ENCODE peak calls at places on chromosome 22, in seven cellular contexts. W is neuronal stem cell, M is OCI-LY7, U is IMR-90, A is heart right ventricle, H is body of pancreas, E is mammary epithelial cell. B is an unnamed sample.

GRCh38 chr22:37282385-37282677 is at the start of gene CYTH4:
- DNase-seq in A (peak; percentile 43), E (peak; percentile 37), W (no peak), M (peak; percentile 82), H (peak; percentile 70), U (no peak), B (no peak)

GRCh38 chr22:40469181-40469580 is 98.8 kb downstream of the SGSM3 start:
- DNase-seq in W (no peak), U (no peak), A (no peak), E (no peak), M (no peak), H (no peak), B (no peak)

GRCh38 chr22:28629420-28630184 is 50.0 kb downstream of the TTC28 start:
- DNase-seq in A (no peak), H (no peak), M (no peak), U (peak; percentile 24), W (no peak), E (no peak), B (peak; percentile 16)

GRCh38 chr22:28245579-28246224 is 326.6 kb upstream of the PITPNB start:
- DNase-seq in W (no peak), A (no peak), H (no peak), M (no peak), U (no peak), E (no peak), B (no peak)

GRCh38 chr22:20111045-20111688 is 4.7 kb upstream of the RANBP1 start:
- DNase-seq in W (no peak), H (no peak), U (peak; percentile 5), M (peak; percentile 67), E (no peak), A (no peak), B (peak; percentile 17)

GRCh38 chr22:43923191-43923590 is 414 bp upstream of the PNPLA3 start:
- DNase-seq in W (no peak), U (no peak), M (no peak), A (no peak), E (no peak), H (peak; percentile 3), B (no peak)

GRCh38 chr22:32079110-32080089 is 36.3 kb downstream of the SLC5A1 start:
- DNase-seq in A (no peak), H (peak; percentile 28), E (peak; percentile 80), M (no peak), U (peak; percentile 68), W (no peak), B (peak; percentile 73)

GRCh38 chr22:46991666-46992065 is 229.2 kb downstream of the TBC1D22A start:
- DNase-seq in E (no peak), A (no peak), M (no peak), H (no peak), U (no peak), W (no peak), B (no peak)

GRCh38 chr22:25219948-25220442 is 556 bp downstream of the CRYBB2 start:
- DNase-seq in A (no peak), W (no peak), M (no peak), E (peak; percentile 23), H (no peak), U (no peak), B (no peak)

GRCh38 chr22:47334596-47334995 is 572.1 kb downstream of the TBC1D22A start:
- DNase-seq in W (no peak), U (no peak), H (no peak), A (no peak), E (no peak), M (no peak), B (no peak)

GRCh38 chr22:17781319-17782031 is 7.2 kb upstream of the BID start:
- DNase-seq in U (peak; percentile 94), E (peak; percentile 92), A (no peak), H (peak; percentile 51), M (peak; percentile 60), W (no peak), B (peak; percentile 90)

GRCh38 chr22:17938484-17938924 is 85.9 kb downstream of the MICAL3 start:
- DNase-seq in W (no peak), H (peak; percentile 38), U (peak; percentile 37), A (no peak), M (no peak), E (no peak), B (no peak)

GRCh38 chr22:20882855-20883254 is 24.0 kb downstream of the SNAP29 start:
- DNase-seq in E (no peak), U (no peak), M (no peak), A (no peak), H (no peak), W (no peak), B (no peak)

GRCh38 chr22:20206709-20207215 is 55.9 kb upstream of the CCDC188 start:
- DNase-seq in W (no peak), A (no peak), H (peak; percentile 37), M (peak; percentile 4), U (peak; percentile 22), E (peak; percentile 29), B (no peak)

GRCh38 chr22:38033522-38034277 is 23.5 kb upstream of the PICK1 start:
- DNase-seq in H (no peak), W (no peak), M (no peak), U (no peak), A (no peak), E (no peak), B (no peak)

GRCh38 chr22:20567993-20568417 is 60.6 kb downstream of the MED15 start:
- DNase-seq in E (no peak), U (peak; percentile 59), H (no peak), W (no peak), M (no peak), A (no peak), B (peak; percentile 61)

GRCh38 chr22:42041784-42042183 is 28.8 kb downstream of the NAGA start:
- DNase-seq in U (no peak), E (no peak), A (no peak), M (no peak), W (no peak), H (no peak), B (no peak)

GRCh38 chr22:47918276-47918928 is 1156.0 kb downstream of the TBC1D22A start:
- DNase-seq in H (no peak), U (no peak), M (peak; percentile 94), A (no peak), W (no peak), E (no peak), B (no peak)

GRCh38 chr22:19607198-19608113 is 83.2 kb upstream of the CLDN5 start:
- DNase-seq in H (peak; percentile 71), M (peak; percentile 26), U (peak; percentile 8), W (no peak), A (peak; percentile 23), E (peak; percentile 51), B (no peak)

GRCh38 chr22:20092477-20092854 is 12.4 kb downstream of the DGCR8 start:
- DNase-seq in M (no peak), E (no peak), H (no peak), W (no peak), U (no peak), A (no peak), B (no peak)

GRCh38 chr22:48097723-48098122 is 1335.3 kb downstream of the TBC1D22A start:
- DNase-seq in U (no peak), M (peak; percentile 77), H (no peak), W (no peak), E (no peak), A (no peak), B (no peak)

GRCh38 chr22:24119476-24119875 is 61.8 kb upstream of the SUSD2 start:
- DNase-seq in W (no peak), A (no peak), U (no peak), H (no peak), E (no peak), M (no peak), B (no peak)

GRCh38 chr22:36950797-36951590 is 37.6 kb downstream of the CSF2RB start:
- DNase-seq in U (no peak), W (no peak), M (no peak), E (no peak), H (no peak), A (no peak), B (no peak)

GRCh38 chr22:19341500-19341899 is 50.0 kb upstream of the CLTCL1 start:
- DNase-seq in M (no peak), E (no peak), H (no peak), W (no peak), A (no peak), U (no peak), B (no peak)

GRCh38 chr22:18059473-18059872 is 18.3 kb upstream of the PEX26 start:
- DNase-seq in E (no peak), A (no peak), H (no peak), W (no peak), M (no peak), U (no peak), B (no peak)

GRCh38 chr22:19772422-19772672 is 11.8 kb downstream of the TBX1 start:
- DNase-seq in U (no peak), H (no peak), W (no peak), A (no peak), M (no peak), E (no peak), B (no peak)

GRCh38 chr22:37417737-37418348 is 9.4 kb downstream of the ELFN2 start:
- DNase-seq in M (no peak), W (no peak), H (no peak), A (no peak), E (no peak), U (peak; percentile 8), B (no peak)

DNA sequence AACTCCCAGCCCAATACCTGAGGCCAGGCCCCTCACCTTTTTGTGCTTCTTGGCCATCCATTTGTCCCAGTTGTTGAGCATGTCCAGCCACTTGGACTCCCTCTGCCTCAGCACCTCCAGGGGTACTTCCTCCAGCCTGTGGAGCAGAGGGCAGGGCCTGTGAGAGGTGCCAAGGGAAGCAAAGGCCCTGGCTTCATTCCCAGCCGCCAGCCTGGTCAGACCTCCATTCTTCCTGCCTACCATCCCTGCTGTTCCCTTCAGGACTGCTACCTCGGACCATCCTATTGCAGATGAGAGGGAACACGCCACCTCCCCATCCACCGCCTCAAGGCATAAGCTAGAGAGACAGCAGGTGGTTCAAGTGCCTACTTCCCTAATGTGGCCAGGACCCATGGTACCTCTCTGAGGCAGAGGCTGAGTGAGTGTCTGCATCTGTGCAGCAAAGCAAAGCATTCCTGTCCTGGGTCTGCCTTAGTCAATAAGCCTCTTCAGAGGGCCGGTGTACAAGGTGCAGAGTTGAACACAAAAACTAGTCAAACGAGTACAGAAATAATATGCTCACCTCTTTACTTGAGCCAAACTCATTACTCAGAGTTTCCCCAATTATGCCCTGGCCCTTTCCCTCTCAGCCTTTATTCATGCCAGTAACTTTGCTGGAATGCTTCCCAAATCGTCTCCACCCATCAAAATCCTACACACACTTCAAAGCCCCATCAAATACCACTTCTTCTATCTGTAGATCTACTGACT is 15.4 kb upstream of the CASTOR1 start:
- DNase-seq in H (peak; percentile 27), M (peak; percentile 88), W (no peak), U (no peak), A (no peak), E (peak; percentile 88), B (peak; percentile 56)
- H3K4me1 ChIP-seq in H (peaks cover 77% of the 10 kb centered on the region), M (peaks cover 87% of the 10 kb centered on the region), W (peaks cover 8% of the 10 kb centered on the region), U (peaks cover 21% of the 10 kb centered on the region), A (peaks cover 91% of the 10 kb centered on the region), E (peaks cover 82% of the 10 kb centered on the region), B (peaks cover 83% of the 10 kb centered on the region)

GRCh38 chr22:33914131-33914530 is 6.1 kb downstream of the LARGE1 start:
- DNase-seq in H (no peak), W (no peak), U (no peak), M (no peak), E (no peak), A (no peak), B (no peak)
- H3K4me1 ChIP-seq in H (peaks cover 21% of the 10 kb centered on the region), W (peaks cover 6% of the 10 kb centered on the region), U (peaks cover 4% of the 10 kb centered on the region), M (peaks cover 27% of the 10 kb centered on the region), E (peaks cover 1% of the 10 kb centered on the region), A (peaks cover 36% of the 10 kb centered on the region), B (peaks cover 23% of the 10 kb centered on the region)

GRCh38 chr22:22942511-22943329 is 55.1 kb downstream of the IGLL5 start:
- DNase-seq in M (peak; percentile 89), U (peak; percentile 51), E (peak; percentile 11), A (peak; percentile 52), W (peak; percentile 78), H (peak; percentile 57), B (peak; percentile 57)
- H3K4me1 ChIP-seq in M (peaks cover 93% of the 10 kb centered on the region), U (no peaks in the 10 kb centered on the region), E (no peaks in the 10 kb centered on the region), A (no peaks in the 10 kb centered on the region), W (peaks cover 2% of the 10 kb centered on the region), H (no peaks in the 10 kb centered on the region), B (no peaks in the 10 kb centered on the region)

GRCh38 chr22:39251762-39252460 is 7.1 kb upstream of the PDGFB start:
- DNase-seq in H (no peak), U (no peak), A (no peak), W (no peak), M (no peak), E (no peak), B (no peak)
- H3K4me1 ChIP-seq in H (peaks cover 63% of the 10 kb centered on the region), U (peaks cover 40% of the 10 kb centered on the region), A (peaks cover 41% of the 10 kb centered on the region), W (peaks cover 26% of the 10 kb centered on the region), M (peaks cover 5% of the 10 kb centered on the region), E (peaks cover 33% of the 10 kb centered on the region), B (peaks cover 26% of the 10 kb centered on the region)

B was measured in adipocyte.